ENCODE peak calls at places on chromosomes 1 and 21, in nine cellular contexts. One of them, this sample, is unnamed.

GRCh38 chr1:26405281-26405915 is 5.2 kb upstream of the LIN28A start:
- DNase-seq in upper lobe of right lung: no peak
- DNase-seq in AG09309: no peak
- DNase-seq in glutamatergic neuron: no peak
- DNase-seq in left ventricle myocardium inferior: no peak
- DNase-seq in type B pancreatic cell: no peak
- DNase-seq in keratinocyte: no peak
- DNase-seq in epithelial cell of esophagus: no peak
- DNase-seq in cardiac muscle cell: no peak
- DNase-seq in this sample: no peak

GRCh38 chr1:158496379-158496778 is 24.4 kb downstream of the OR10R2 start:
- DNase-seq in glutamatergic neuron: no peak
- DNase-seq in cardiac muscle cell: peak
- DNase-seq in left ventricle myocardium inferior: no peak
- DNase-seq in upper lobe of right lung: no peak
- DNase-seq in type B pancreatic cell: no peak
- DNase-seq in epithelial cell of esophagus: peak
- DNase-seq in AG09309: no peak
- DNase-seq in keratinocyte: no peak
- DNase-seq in this sample: no peak

GRCh38 chr1:19426294-19427086 is 58.8 kb downstream of the CAPZB start:
- DNase-seq in keratinocyte: no peak
- DNase-seq in AG09309: no peak
- DNase-seq in cardiac muscle cell: no peak
- DNase-seq in glutamatergic neuron: no peak
- DNase-seq in epithelial cell of esophagus: no peak
- DNase-seq in upper lobe of right lung: no peak
- DNase-seq in left ventricle myocardium inferior: peak
- DNase-seq in type B pancreatic cell: no peak
- DNase-seq in this sample: no peak

GRCh38 chr1:246074421-246074820 is 432.7 kb downstream of the SMYD3 start:
- DNase-seq in cardiac muscle cell: no peak
- DNase-seq in AG09309: no peak
- DNase-seq in left ventricle myocardium inferior: no peak
- DNase-seq in keratinocyte: no peak
- DNase-seq in upper lobe of right lung: no peak
- DNase-seq in type B pancreatic cell: no peak
- DNase-seq in glutamatergic neuron: no peak
- DNase-seq in epithelial cell of esophagus: no peak
- DNase-seq in this sample: no peak

GRCh38 chr1:24102966-24103365 is 9.0 kb downstream of the MYOM3 start:
- DNase-seq in left ventricle myocardium inferior: peak
- DNase-seq in glutamatergic neuron: no peak
- DNase-seq in epithelial cell of esophagus: no peak
- DNase-seq in upper lobe of right lung: no peak
- DNase-seq in AG09309: no peak
- DNase-seq in cardiac muscle cell: no peak
- DNase-seq in keratinocyte: no peak
- DNase-seq in type B pancreatic cell: no peak
- DNase-seq in this sample: no peak

GRCh38 chr1:36665478-36666080 is 182.9 kb upstream of the CSF3R start:
- DNase-seq in cardiac muscle cell: no peak
- DNase-seq in left ventricle myocardium inferior: no peak
- DNase-seq in glutamatergic neuron: no peak
- DNase-seq in keratinocyte: no peak
- DNase-seq in type B pancreatic cell: no peak
- DNase-seq in epithelial cell of esophagus: no peak
- DNase-seq in upper lobe of right lung: no peak
- DNase-seq in AG09309: no peak
- DNase-seq in this sample: no peak

GRCh38 chr21:23968722-23969647 is 1638.3 kb downstream of the MRPL39 start:
- DNase-seq in type B pancreatic cell: no peak
- DNase-seq in glutamatergic neuron: peak
- DNase-seq in cardiac muscle cell: peak
- DNase-seq in upper lobe of right lung: no peak
- DNase-seq in AG09309: no peak
- DNase-seq in keratinocyte: no peak
- DNase-seq in epithelial cell of esophagus: no peak
- DNase-seq in left ventricle myocardium inferior: no peak
- DNase-seq in this sample: no peak

GRCh38 chr1:1211541-1212511 is 2.1 kb downstream of the TNFRSF4 start:
- DNase-seq in left ventricle myocardium inferior: peak
- DNase-seq in type B pancreatic cell: no peak
- DNase-seq in upper lobe of right lung: no peak
- DNase-seq in keratinocyte: no peak
- DNase-seq in epithelial cell of esophagus: no peak
- DNase-seq in cardiac muscle cell: no peak
- DNase-seq in glutamatergic neuron: peak
- DNase-seq in AG09309: no peak
- DNase-seq in this sample: no peak

GRCh38 chr1:226287587-226287986 is 21.4 kb downstream of the LIN9 start:
- DNase-seq in type B pancreatic cell: no peak
- DNase-seq in epithelial cell of esophagus: no peak
- DNase-seq in AG09309: no peak
- DNase-seq in glutamatergic neuron: no peak
- DNase-seq in left ventricle myocardium inferior: no peak
- DNase-seq in keratinocyte: no peak
- DNase-seq in cardiac muscle cell: no peak
- DNase-seq in upper lobe of right lung: no peak
- DNase-seq in this sample: no peak

GRCh38 chr1:234495231-234495990 is 16.4 kb upstream of the TARBP1 start:
- DNase-seq in keratinocyte: peak
- DNase-seq in cardiac muscle cell: peak
- DNase-seq in glutamatergic neuron: no peak
- DNase-seq in epithelial cell of esophagus: peak
- DNase-seq in left ventricle myocardium inferior: no peak
- DNase-seq in upper lobe of right lung: no peak
- DNase-seq in type B pancreatic cell: no peak
- DNase-seq in AG09309: peak
- DNase-seq in this sample: no peak

GRCh38 chr1:43653339-43653738 is 3.4 kb downstream of the KDM4A start:
- DNase-seq in cardiac muscle cell: no peak
- DNase-seq in upper lobe of right lung: no peak
- DNase-seq in type B pancreatic cell: no peak
- DNase-seq in keratinocyte: no peak
- DNase-seq in epithelial cell of esophagus: peak
- DNase-seq in glutamatergic neuron: peak
- DNase-seq in AG09309: no peak
- DNase-seq in left ventricle myocardium inferior: no peak
- DNase-seq in this sample: no peak

GRCh38 chr1:223102797-223103533 is 40.1 kb downstream of the TLR5 start:
- DNase-seq in glutamatergic neuron: no peak
- DNase-seq in left ventricle myocardium inferior: peak
- DNase-seq in AG09309: no peak
- DNase-seq in keratinocyte: no peak
- DNase-seq in epithelial cell of esophagus: no peak
- DNase-seq in type B pancreatic cell: no peak
- DNase-seq in cardiac muscle cell: no peak
- DNase-seq in upper lobe of right lung: no peak
- DNase-seq in this sample: no peak

GRCh38 chr1:81805537-81806431 is 5.0 kb downstream of the ADGRL2 start:
- DNase-seq in AG09309: no peak
- DNase-seq in cardiac muscle cell: no peak
- DNase-seq in left ventricle myocardium inferior: no peak
- DNase-seq in epithelial cell of esophagus: no peak
- DNase-seq in glutamatergic neuron: no peak
- DNase-seq in keratinocyte: no peak
- DNase-seq in type B pancreatic cell: no peak
- DNase-seq in upper lobe of right lung: no peak
- DNase-seq in this sample: no peak

GRCh38 chr1:81809808-81810207 is 9.1 kb downstream of the ADGRL2 start:
- DNase-seq in upper lobe of right lung: no peak
- DNase-seq in keratinocyte: no peak
- DNase-seq in epithelial cell of esophagus: no peak
- DNase-seq in AG09309: no peak
- DNase-seq in type B pancreatic cell: no peak
- DNase-seq in glutamatergic neuron: no peak
- DNase-seq in cardiac muscle cell: no peak
- DNase-seq in left ventricle myocardium inferior: no peak
- DNase-seq in this sample: no peak

GRCh38 chr1:81811757-81812371 is 11.1 kb downstream of the ADGRL2 start:
- DNase-seq in epithelial cell of esophagus: peak
- DNase-seq in glutamatergic neuron: no peak
- DNase-seq in cardiac muscle cell: no peak
- DNase-seq in type B pancreatic cell: no peak
- DNase-seq in AG09309: no peak
- DNase-seq in left ventricle myocardium inferior: no peak
- DNase-seq in keratinocyte: no peak
- DNase-seq in upper lobe of right lung: no peak
- DNase-seq in this sample: no peak

GRCh38 chr1:81806432-81806770 is 5.7 kb downstream of the ADGRL2 start:
- DNase-seq in epithelial cell of esophagus: no peak
- DNase-seq in cardiac muscle cell: no peak
- DNase-seq in upper lobe of right lung: no peak
- DNase-seq in keratinocyte: no peak
- DNase-seq in AG09309: no peak
- DNase-seq in type B pancreatic cell: no peak
- DNase-seq in left ventricle myocardium inferior: no peak
- DNase-seq in glutamatergic neuron: no peak
- DNase-seq in this sample: no peak

GRCh38 chr1:81808760-81809159 is 8.0 kb downstream of the ADGRL2 start:
- DNase-seq in upper lobe of right lung: no peak
- DNase-seq in glutamatergic neuron: no peak
- DNase-seq in AG09309: no peak
- DNase-seq in epithelial cell of esophagus: no peak
- DNase-seq in type B pancreatic cell: no peak
- DNase-seq in cardiac muscle cell: peak
- DNase-seq in left ventricle myocardium inferior: no peak
- DNase-seq in keratinocyte: no peak
- DNase-seq in this sample: no peak
- TF ChIP-seq CTCF in upper lobe of right lung: no peak
- TF ChIP-seq CTCF in glutamatergic neuron: no peak
- TF ChIP-seq CTCF in AG09309: no peak
- TF ChIP-seq CTCF in epithelial cell of esophagus: peak
- TF ChIP-seq CTCF in type B pancreatic cell: peak
- TF ChIP-seq CTCF in cardiac muscle cell: no peak
- TF ChIP-seq CTCF in left ventricle myocardium inferior: peak
- TF ChIP-seq CTCF in keratinocyte: no peak
- TF ChIP-seq CTCF in this sample: no peak

DNA sequence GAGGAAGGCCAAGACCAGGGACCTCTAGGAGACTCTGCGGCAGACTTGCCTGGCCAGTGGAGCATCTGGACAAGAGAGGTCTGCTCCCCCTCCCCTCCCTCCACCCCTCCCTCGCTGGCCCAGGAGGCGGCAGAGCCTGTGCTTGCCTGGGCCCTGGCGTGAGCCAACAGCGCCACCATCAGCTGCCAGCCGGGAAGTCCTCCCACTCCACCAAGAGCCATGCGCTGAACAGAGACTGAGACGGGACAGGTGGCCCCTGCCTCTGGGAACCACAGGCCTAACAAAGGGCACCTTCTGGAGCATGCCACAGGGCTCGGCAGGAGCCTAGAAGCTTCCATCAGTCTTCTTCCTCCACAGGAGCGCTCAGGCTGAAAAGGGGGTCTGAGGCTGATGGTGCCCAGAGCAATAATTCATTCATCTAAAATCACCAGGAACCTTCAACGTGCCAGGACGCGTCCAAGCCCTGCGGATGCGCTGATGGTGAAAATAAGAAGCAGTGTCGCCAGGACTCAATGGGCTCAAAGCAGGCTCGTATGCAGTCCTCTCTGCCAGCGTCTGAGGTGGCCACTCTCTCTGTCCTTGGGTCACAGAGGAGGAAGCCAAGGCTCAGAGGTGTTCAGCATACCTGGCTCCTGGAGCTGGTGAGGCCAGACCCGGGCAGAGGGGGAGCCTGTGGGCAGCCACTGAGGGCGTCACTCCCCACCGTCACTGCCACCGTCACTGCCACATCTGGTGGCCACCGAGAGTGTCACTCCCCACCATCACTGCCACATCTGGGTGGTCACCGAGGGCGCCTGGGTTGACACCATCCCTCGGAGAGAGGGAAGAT is 161.2 kb downstream of the NPHP4 start:
- DNase-seq in glutamatergic neuron: peak
- DNase-seq in cardiac muscle cell: peak
- DNase-seq in keratinocyte: no peak
- DNase-seq in upper lobe of right lung: no peak
- DNase-seq in AG09309: no peak
- DNase-seq in type B pancreatic cell: no peak
- DNase-seq in left ventricle myocardium inferior: no peak
- DNase-seq in epithelial cell of esophagus: no peak
- DNase-seq in this sample: no peak
- TF ChIP-seq CTCF in glutamatergic neuron: peak
- TF ChIP-seq CTCF in cardiac muscle cell: no peak
- TF ChIP-seq CTCF in keratinocyte: peak
- TF ChIP-seq CTCF in upper lobe of right lung: no peak
- TF ChIP-seq CTCF in AG09309: no peak
- TF ChIP-seq CTCF in type B pancreatic cell: peak
- TF ChIP-seq CTCF in left ventricle myocardium inferior: no peak
- TF ChIP-seq CTCF in epithelial cell of esophagus: no peak
- TF ChIP-seq CTCF in this sample: no peak

GRCh38 chr1:72034827-72035226 is 247.5 kb downstream of the NEGR1 start:
- DNase-seq in cardiac muscle cell: no peak
- DNase-seq in keratinocyte: no peak
- DNase-seq in type B pancreatic cell: no peak
- DNase-seq in glutamatergic neuron: no peak
- DNase-seq in upper lobe of right lung: no peak
- DNase-seq in left ventricle myocardium inferior: no peak
- DNase-seq in epithelial cell of esophagus: no peak
- DNase-seq in AG09309: no peak
- DNase-seq in this sample: no peak

GRCh38 chr1:72037745-72038343 is 244.5 kb downstream of the NEGR1 start:
- DNase-seq in epithelial cell of esophagus: peak
- DNase-seq in glutamatergic neuron: peak
- DNase-seq in cardiac muscle cell: peak
- DNase-seq in type B pancreatic cell: no peak
- DNase-seq in keratinocyte: peak
- DNase-seq in upper lobe of right lung: no peak
- DNase-seq in left ventricle myocardium inferior: no peak
- DNase-seq in AG09309: no peak
- DNase-seq in this sample: no peak
- TF ChIP-seq CTCF in epithelial cell of esophagus: peak
- TF ChIP-seq CTCF in glutamatergic neuron: peak
- TF ChIP-seq CTCF in cardiac muscle cell: peak
- TF ChIP-seq CTCF in type B pancreatic cell: peak
- TF ChIP-seq CTCF in keratinocyte: peak
- TF ChIP-seq CTCF in upper lobe of right lung: peak
- TF ChIP-seq CTCF in left ventricle myocardium inferior: peak
- TF ChIP-seq CTCF in AG09309: peak
- TF ChIP-seq CTCF in this sample: peak

DNA sequence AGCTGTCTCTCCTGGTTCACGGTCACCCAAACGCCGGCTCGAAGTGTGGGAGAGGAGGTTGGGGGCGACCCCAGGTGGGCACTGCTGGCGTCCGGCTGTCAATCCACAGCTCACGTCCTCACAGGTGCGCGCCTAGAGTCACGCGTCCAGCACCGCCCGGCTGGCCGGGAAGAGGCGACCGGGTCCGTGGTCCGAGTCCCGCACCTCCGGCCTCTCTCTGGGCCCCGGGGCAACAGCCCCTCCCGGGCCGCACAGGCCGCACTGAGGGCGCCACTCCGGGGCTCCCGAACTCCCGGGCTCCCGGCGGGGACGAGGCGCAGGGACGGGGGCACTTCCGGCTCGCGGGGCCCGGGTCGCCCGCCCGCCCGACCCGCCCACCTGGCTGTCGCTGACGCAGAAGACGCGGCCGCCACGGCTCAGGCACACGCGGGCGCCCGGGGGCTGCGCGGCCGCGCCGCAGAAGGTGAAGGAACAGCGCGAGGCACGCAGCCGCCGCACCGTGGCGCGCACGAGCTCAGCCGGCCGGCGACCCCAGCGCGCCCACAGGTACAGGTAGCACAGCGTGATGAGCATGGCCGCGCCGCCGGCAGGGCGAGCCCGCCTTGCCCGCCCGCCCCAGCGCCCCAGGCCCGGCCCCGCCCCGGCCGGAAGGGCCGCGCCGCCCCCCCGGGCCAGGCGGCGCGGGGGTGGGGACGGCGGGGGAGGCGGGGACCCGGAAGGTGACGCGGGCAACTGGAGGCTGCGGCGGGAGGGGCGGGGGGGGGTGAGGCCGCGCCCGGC is at the start of gene HLCS:
- DNase-seq in cardiac muscle cell: peak
- DNase-seq in keratinocyte: no peak
- DNase-seq in AG09309: no peak
- DNase-seq in type B pancreatic cell: peak
- DNase-seq in epithelial cell of esophagus: peak
- DNase-seq in glutamatergic neuron: peak
- DNase-seq in upper lobe of right lung: peak
- DNase-seq in left ventricle myocardium inferior: peak
- DNase-seq in this sample: peak
- TF ChIP-seq CTCF in cardiac muscle cell: no peak
- TF ChIP-seq CTCF in keratinocyte: peak
- TF ChIP-seq CTCF in AG09309: no peak
- TF ChIP-seq CTCF in type B pancreatic cell: peak
- TF ChIP-seq CTCF in epithelial cell of esophagus: no peak
- TF ChIP-seq CTCF in glutamatergic neuron: no peak
- TF ChIP-seq CTCF in upper lobe of right lung: no peak
- TF ChIP-seq CTCF in left ventricle myocardium inferior: peak
- TF ChIP-seq CTCF in this sample: no peak

This sample was measured in mesothelial cell of epicardium.